ENCODE peak calls at places on chromosomes 13 and 19, in eight cellular contexts. G, Z, D, V, W, M, H and R are unnamed samples. For H3K27me3 and H3K36me3, the result is how much of the 10 kb centered on the place peaks cover.

GRCh38 chr19:7986321-7987083 is 18.9 kb downstream of the ELAVL1 start:
- DNase-seq in Z (no peak), H (peak), M (no peak), V (peak), D (no peak), W (no peak), G (no peak), R (no peak)

GRCh38 chr19:16836115-16836905 is 7.1 kb downstream of the SIN3B start:
- DNase-seq in Z (peak), D (no peak), V (no peak), M (no peak), W (no peak), H (no peak), G (no peak), R (no peak)

GRCh38 chr19:11705474-11705873 is 33.3 kb downstream of the ZNF823 start:
- DNase-seq in D (no peak), H (no peak), G (no peak), M (no peak), Z (no peak), W (no peak), V (no peak), R (no peak)

GRCh38 chr19:51552996-51553725 is 17.9 kb upstream of the ZNF175 start:
- DNase-seq in D (peak), M (no peak), H (peak), V (no peak), G (peak), Z (no peak), W (no peak), R (peak)

GRCh38 chr19:17121736-17122293 is 46.2 kb downstream of the MYO9B start:
- DNase-seq in G (no peak), H (peak), W (no peak), V (peak), M (no peak), Z (no peak), D (no peak), R (peak)

GRCh38 chr13:23651439-23651838 is 81.2 kb downstream of the TNFRSF19 start:
- DNase-seq in V (no peak), M (no peak), G (no peak), D (no peak), Z (no peak), W (no peak), H (no peak), R (no peak)

GRCh38 chr19:46924874-46925547 is 64.2 kb downstream of the ARHGAP35 start:
- DNase-seq in M (peak), G (no peak), V (no peak), H (no peak), W (peak), D (no peak), Z (no peak), R (peak)

GRCh38 chr19:17441241-17442135 is 7.0 kb downstream of the TMEM221 start:
- DNase-seq in W (peak), D (no peak), H (no peak), M (no peak), V (no peak), Z (no peak), G (peak), R (no peak)

GRCh38 chr13:110114351-110114750 is 192.6 kb downstream of the COL4A1 start:
- DNase-seq in H (peak), W (no peak), Z (no peak), D (no peak), M (no peak), V (no peak), G (no peak), R (no peak)

GRCh38 chr19:2329528-2329927 is 1.0 kb downstream of the SPPL2B start:
- DNase-seq in H (no peak), V (no peak), M (no peak), Z (no peak), W (no peak), G (no peak), D (no peak), R (no peak)

GRCh38 chr19:35045667-35046300 is 4.3 kb downstream of the HPN start:
- DNase-seq in D (no peak), M (no peak), H (peak), V (no peak), G (peak), W (peak), Z (no peak), R (peak)

GRCh38 chr19:2047449-2048103 is 3.5 kb downstream of the MKNK2 start:
- DNase-seq in G (no peak), Z (peak), W (no peak), M (peak), H (peak), D (no peak), V (no peak), R (peak)

GRCh38 chr13:51935326-51936171 is 73.8 kb downstream of the CCDC70 start:
- DNase-seq in H (no peak), M (no peak), V (no peak), Z (no peak), D (no peak), W (no peak), G (no peak), R (no peak)

GRCh38 chr19:15779756-15780476 is 7.5 kb upstream of the OR10H5 start:
- DNase-seq in G (no peak), D (peak), V (no peak), H (no peak), M (peak), Z (no peak), W (no peak), R (peak)

GRCh38 chr19:46384396-46384795 is 29.0 kb downstream of the CCDC8 start:
- DNase-seq in H (no peak), W (no peak), G (no peak), D (no peak), Z (peak), M (peak), V (no peak), R (no peak)

GRCh38 chr13:37412271-37412683 is 186.3 kb downstream of the POSTN start:
- DNase-seq in G (no peak), M (no peak), Z (no peak), W (no peak), V (no peak), H (peak), D (no peak), R (no peak)

GRCh38 chr13:52454459-52454824 is 836 bp upstream of the CKAP2 start:
- DNase-seq in W (no peak), D (no peak), G (no peak), V (no peak), Z (peak), H (peak), M (no peak), R (no peak)

GRCh38 chr13:114339779-114340534 is 25.7 kb downstream of the CHAMP1 start:
- DNase-seq in H (peak), W (peak), V (no peak), D (no peak), M (peak), Z (no peak), G (peak), R (peak)

GRCh38 chr19:23263870-23264590 is 13.8 kb upstream of the ZNF724 start:
- DNase-seq in H (no peak), G (no peak), V (no peak), W (no peak), D (no peak), M (peak), Z (no peak), R (no peak)

GRCh38 chr19:2477141-2477710 is 1.3 kb downstream of the GADD45B start:
- DNase-seq in D (peak), V (no peak), W (no peak), M (peak), G (no peak), Z (peak), H (no peak), R (peak)

GRCh38 chr19:45981350-45981749 is 7.7 kb upstream of the NOVA2 start:
- DNase-seq in Z (no peak), D (no peak), V (no peak), M (no peak), G (no peak), H (no peak), W (no peak), R (peak)

GRCh38 chr19:40603071-40603718 is 2.0 kb downstream of the LTBP4 start:
- DNase-seq in H (no peak), V (no peak), D (no peak), W (no peak), M (no peak), Z (no peak), G (no peak), R (no peak)

GRCh38 chr19:18290250-18291018 is 9.0 kb upstream of the JUND start:
- DNase-seq in M (peak), V (no peak), D (no peak), W (peak), H (no peak), Z (peak), G (peak), R (no peak)

GRCh38 chr19:56837492-56837891 is 3.0 kb downstream of the PEG3 start:
- DNase-seq in Z (peak), D (peak), H (peak), V (no peak), W (no peak), G (no peak), M (peak), R (no peak)

GRCh38 chr13:26022538-26023292 is 29.1 kb downstream of the SHISA2 start:
- DNase-seq in V (peak), Z (no peak), M (no peak), D (peak), W (no peak), H (peak), G (no peak), R (peak)

GRCh38 chr13:42977219-42977659 is 14.8 kb downstream of the EPSTI1 start:
- DNase-seq in W (no peak), M (no peak), V (no peak), G (no peak), H (no peak), Z (no peak), D (no peak), R (no peak)

GRCh38 chr13:99335087-99335486 is 27.9 kb upstream of the GPR183 start:
- DNase-seq in H (no peak), G (no peak), M (no peak), W (no peak), Z (no peak), V (no peak), D (no peak), R (no peak)
- H3K27me3 ChIP-seq in H (under half), G (under half), M (under half), W (under half), Z (under half), V (under half), D (under half), R (under half)

GRCh38 chr19:1012334-1012733 is 8.6 kb downstream of the TMEM259 start:
- DNase-seq in H (no peak), D (no peak), G (no peak), M (no peak), Z (no peak), V (no peak), W (no peak), R (no peak)

GRCh38 chr19:1013218-1013617 is 7.7 kb downstream of the TMEM259 start:
- DNase-seq in Z (no peak), V (no peak), G (no peak), D (no peak), M (no peak), H (no peak), W (no peak), R (no peak)

GRCh38 chr19:1015061-1015781 is 5.7 kb downstream of the TMEM259 start:
- DNase-seq in M (no peak), G (no peak), D (no peak), Z (no peak), W (no peak), H (no peak), V (no peak), R (no peak)

GRCh38 chr19:1015782-1016646 is 4.9 kb downstream of the TMEM259 start:
- DNase-seq in V (no peak), Z (no peak), D (no peak), M (no peak), W (no peak), H (no peak), G (no peak), R (no peak)

GRCh38 chr19:1014161-1015060 is 6.5 kb downstream of the TMEM259 start:
- DNase-seq in D (no peak), M (no peak), V (no peak), Z (no peak), W (no peak), H (no peak), G (no peak), R (no peak)
- H3K36me3 ChIP-seq in D (under half), M (under half), V (under half), Z (half or more), W (under half), H (under half), G (under half), R (under half)

GRCh38 chr19:42177686-42178019 is 39.8 kb downstream of the DEDD2 start:
- DNase-seq in Z (no peak), V (no peak), W (no peak), G (no peak), D (no peak), H (no peak), M (no peak), R (no peak)

GRCh38 chr19:42176649-42176989 is 40.9 kb downstream of the DEDD2 start:
- DNase-seq in W (no peak), G (no peak), M (no peak), H (no peak), D (no peak), V (no peak), Z (no peak), R (no peak)

GRCh38 chr19:42175335-42175734 is 42.1 kb downstream of the DEDD2 start:
- DNase-seq in H (no peak), V (no peak), D (no peak), Z (no peak), G (no peak), M (no peak), W (no peak), R (no peak)

GRCh38 chr19:42176990-42177685 is 40.3 kb downstream of the DEDD2 start:
- DNase-seq in D (peak), V (no peak), G (peak), Z (peak), W (peak), M (no peak), H (peak), R (peak)

DNA sequence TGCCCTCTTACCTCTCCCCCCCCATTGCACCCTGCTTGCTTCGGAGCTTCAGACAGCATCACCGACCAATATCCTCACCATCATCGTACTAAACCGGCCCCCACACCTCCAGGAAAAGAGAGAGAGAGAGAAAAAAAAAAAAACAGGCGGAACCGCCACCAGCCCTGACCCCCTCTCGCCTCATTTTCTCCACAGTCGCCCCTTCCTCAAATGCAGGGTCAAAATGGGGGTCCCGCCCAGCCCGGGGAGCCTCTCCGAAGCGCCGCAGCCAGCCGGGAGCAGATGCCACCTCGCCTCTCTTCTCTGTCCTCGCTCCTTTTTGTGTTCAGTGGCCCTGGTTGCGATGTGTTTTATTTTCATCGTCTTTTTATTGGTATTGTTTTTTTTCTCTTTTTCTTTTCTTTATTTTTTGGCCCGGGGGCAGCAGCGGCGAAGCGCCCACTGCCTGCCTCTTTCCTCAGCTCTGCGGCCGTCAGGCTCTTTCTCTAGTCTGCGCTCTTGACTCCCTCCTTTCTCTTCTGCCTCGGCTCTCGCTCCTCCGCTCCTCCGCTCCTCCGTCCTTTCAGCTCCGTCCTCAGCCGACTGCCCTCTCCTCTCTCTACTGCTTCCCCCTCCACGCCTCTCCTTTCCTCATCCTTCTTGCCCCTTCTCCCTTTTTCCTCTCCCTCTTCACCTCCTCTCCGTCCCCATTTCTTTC is 41.4 kb downstream of the DEDD2 start:
- DNase-seq in W (no peak), V (no peak), Z (no peak), H (peak), D (no peak), M (no peak), G (peak), R (no peak)
- H3K4me3 ChIP-seq in W (peak), V (peak), Z (peak), H (peak), D (peak), M (peak), G (peak), R (peak)

GRCh38 chr19:32611161-32611560 is 30.2 kb downstream of the PDCD5 start:
- DNase-seq in W (no peak), V (no peak), G (no peak), M (peak), H (no peak), Z (no peak), D (no peak), R (no peak)

GRCh38 chr19:32619051-32619685 is 38.2 kb downstream of the PDCD5 start:
- DNase-seq in Z (no peak), M (no peak), G (no peak), D (no peak), W (no peak), H (no peak), V (no peak), R (no peak)

GRCh38 chr19:32614916-32615315 is 33.9 kb downstream of the PDCD5 start:
- DNase-seq in G (no peak), D (no peak), Z (peak), M (no peak), W (no peak), V (no peak), H (no peak), R (no peak)

GRCh38 chr19:32613008-32613407 is 32.0 kb downstream of the PDCD5 start:
- DNase-seq in W (no peak), G (no peak), H (no peak), M (no peak), D (no peak), V (no peak), Z (no peak), R (no peak)

GRCh38 chr19:32615569-32615968 is 34.6 kb downstream of the PDCD5 start:
- DNase-seq in V (no peak), G (no peak), H (no peak), W (no peak), M (no peak), Z (no peak), D (no peak), R (no peak)
- H3K27me3 ChIP-seq in V (under half), G (under half), H (under half), W (under half), M (under half), Z (under half), D (under half), R (under half)

GRCh38 chr19:14440049-14440448 is 6.9 kb downstream of the PKN1 start:
- DNase-seq in Z (peak), V (no peak), G (peak), H (no peak), W (peak), M (peak), D (no peak), R (no peak)

GRCh38 chr19:14441041-14441938 is 8.2 kb downstream of the PKN1 start:
- DNase-seq in W (no peak), V (no peak), M (no peak), Z (peak), D (no peak), G (no peak), H (no peak), R (no peak)

GRCh38 chr19:14442904-14443631 is 10.0 kb downstream of the PKN1 start:
- DNase-seq in G (no peak), D (no peak), H (no peak), W (no peak), Z (no peak), M (no peak), V (no peak), R (no peak)

GRCh38 chr19:14446336-14447036 is 13.4 kb downstream of the PKN1 start:
- DNase-seq in H (no peak), G (no peak), Z (no peak), D (no peak), W (no peak), M (no peak), V (no peak), R (no peak)

GRCh38 chr19:14443632-14444216 is 10.6 kb downstream of the PKN1 start:
- DNase-seq in W (no peak), G (no peak), M (no peak), V (no peak), Z (no peak), H (no peak), D (no peak), R (no peak)
- H3K36me3 ChIP-seq in W (half or more), G (half or more), M (under half), V (under half), Z (half or more), H (under half), D (under half), R (half or more)